ENCODE peak calls at places on chromosomes 2 and 18, in seven cellular contexts. T is fibroblast of lung; H is cardiac fibroblast; Y is COR-L47; F is mesenteric fat pad; V is hepatocyte; S is effector CD4-positive, alpha-beta T cell. B is an unnamed sample.

GRCh38 chr18:77164026-77164425 is 31.4 kb upstream of the MBP start:
- DNase-seq in S (no peak), Y (no peak), V (no peak), H (no peak), T (no peak), F (no peak), B (no peak)

GRCh38 chr2:8144785-8145184 is 537.1 kb upstream of the ID2 start:
- DNase-seq in F (no peak), T (peak; percentile 89), S (no peak), H (peak; percentile 52), Y (no peak), V (no peak), B (no peak)

GRCh38 chr2:215436705-215437570 is 1.1 kb upstream of the FN1 start:
- DNase-seq in V (peak; percentile 50), Y (no peak), T (no peak), H (peak; percentile 60), S (no peak), F (no peak), B (peak; percentile 45)

GRCh38 chr2:238128061-238129040 is 10.1 kb upstream of the KLHL30 start:
- DNase-seq in T (no peak), Y (no peak), H (no peak), V (no peak), S (no peak), F (no peak), B (no peak)

GRCh38 chr2:176960736-176961135 is 251.9 kb upstream of the HNRNPA3 start:
- DNase-seq in F (no peak), V (no peak), T (no peak), H (no peak), Y (no peak), S (no peak), B (peak; percentile 5)

GRCh38 chr2:168353251-168353650 is 102.8 kb upstream of the CERS6 start:
- DNase-seq in S (no peak), F (no peak), H (no peak), T (no peak), V (no peak), Y (no peak), B (no peak)

GRCh38 chr2:193428336-193428818 is 1233.6 kb upstream of the TMEFF2 start:
- DNase-seq in S (no peak), F (no peak), H (no peak), T (no peak), Y (no peak), V (peak; percentile 52), B (no peak)

GRCh38 chr2:219681301-219682290 is 54.2 kb downstream of the SLC4A3 start:
- DNase-seq in Y (no peak), F (no peak), H (peak; percentile 88), T (peak; percentile 77), S (no peak), V (no peak), B (no peak)